ENCODE peak calls at places on chromosome 13, in seven cellular contexts. T, G, N, X, J, Q and Z are unnamed samples.

GRCh38 chr13:45325806-45326205 is 15.2 kb downstream of the TPT1 start:
- DNase-seq in T (no peak), G (no peak), N (no peak), X (no peak), J (peak; percentile 68), Q (no peak), Z (no peak)

GRCh38 chr13:85013006-85013405 is 786.2 kb downstream of the SLITRK6 start:
- DNase-seq in T (no peak), G (no peak), N (no peak), X (no peak), J (no peak), Q (no peak), Z (no peak)

GRCh38 chr13:60135344-60135743 is 28.4 kb downstream of the DIAPH3 start:
- DNase-seq in T (no peak), G (no peak), N (no peak), X (no peak), J (no peak), Q (no peak), Z (no peak)

GRCh38 chr13:55069746-55070145 is 2041.1 kb downstream of the OLFM4 start:
- DNase-seq in T (no peak), G (no peak), N (no peak), X (no peak), J (no peak), Q (no peak), Z (no peak)

GRCh38 chr13:79297128-79297527 is 108.9 kb downstream of the RBM26 start:
- DNase-seq in T (no peak), G (no peak), N (no peak), X (no peak), J (no peak), Q (no peak), Z (no peak)

GRCh38 chr13:59823495-59823894 is 340.2 kb downstream of the DIAPH3 start:
- DNase-seq in T (no peak), G (no peak), N (no peak), X (no peak), J (no peak), Q (no peak), Z (no peak)

GRCh38 chr13:32409561-32410440 is 18.1 kb downstream of the N4BP2L1 start:
- DNase-seq in T (no peak), G (no peak), N (no peak), X (no peak), J (no peak), Q (peak; percentile 34), Z (no peak)

GRCh38 chr13:34156841-34157365 is 339.0 kb downstream of the RFC3 start:
- DNase-seq in T (no peak), G (peak; percentile 67), N (peak; percentile 55), X (peak; percentile 87), J (peak; percentile 81), Q (no peak), Z (no peak)

GRCh38 chr13:87622921-87623320 is 48.2 kb upstream of the SLITRK5 start:
- DNase-seq in T (no peak), G (no peak), N (no peak), X (no peak), J (no peak), Q (no peak), Z (no peak)

GRCh38 chr13:62250501-62251175 is 835.0 kb upstream of the PCDH20 start:
- DNase-seq in T (no peak), G (no peak), N (no peak), X (no peak), J (no peak), Q (no peak), Z (no peak)

GRCh38 chr13:47251771-47252170 is 354.9 kb upstream of the HTR2A start:
- DNase-seq in T (no peak), G (no peak), N (no peak), X (no peak), J (peak; percentile 27), Q (no peak), Z (no peak)

GRCh38 chr13:107370036-107370785 is 802.3 kb upstream of the ARGLU1 start:
- DNase-seq in T (no peak), G (no peak), N (no peak), X (no peak), J (no peak), Q (no peak), Z (no peak)

GRCh38 chr13:30395192-30396158 is 26.8 kb upstream of the UBE2L5 start:
- DNase-seq in T (no peak), G (peak; percentile 56), N (peak; percentile 60), X (peak; percentile 99), J (peak; percentile 84), Q (peak; percentile 36), Z (no peak)

GRCh38 chr13:69168436-69168835 is 939.2 kb upstream of the ATXN8OS start:
- DNase-seq in T (no peak), G (no peak), N (no peak), X (no peak), J (no peak), Q (no peak), Z (no peak)

GRCh38 chr13:45941261-45941660 is 89.7 kb upstream of the SIAH3 start:
- DNase-seq in T (no peak), G (no peak), N (no peak), X (no peak), J (no peak), Q (no peak), Z (no peak)

GRCh38 chr13:19633340-19634128 is at the start of gene MPHOSPH8:
- DNase-seq in T (peak; percentile 90), G (peak; percentile 94), N (peak; percentile 84), X (peak; percentile 99), J (peak; percentile 55), Q (peak; percentile 90), Z (peak; percentile 97)
- TF ChIP-seq CTCF in T (no peak), G (no peak), N (no peak), X (no peak), J (no peak), Q (no peak), Z (no peak)

DNA sequence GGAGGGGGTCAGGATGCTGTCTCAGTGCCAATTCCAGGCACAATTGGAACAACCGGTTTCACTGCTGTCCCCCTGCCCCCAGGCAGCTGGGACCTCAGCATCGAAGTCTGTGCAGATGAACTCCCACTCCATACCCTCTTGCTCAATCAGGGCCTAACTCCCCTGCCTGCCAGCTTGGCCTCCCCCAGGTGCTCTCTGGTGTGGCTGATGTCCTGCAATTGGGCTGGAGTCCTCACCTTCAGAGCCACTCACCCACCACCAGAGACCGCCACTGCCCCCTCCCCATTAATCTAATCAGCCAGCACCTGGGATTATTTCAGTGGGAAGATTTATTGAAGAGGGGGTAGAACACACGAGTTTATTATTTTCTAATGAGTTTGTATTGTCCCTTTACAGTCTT is 118.8 kb downstream of the MIPEP start:
- DNase-seq in T (no peak), G (no peak), N (no peak), X (no peak), J (no peak), Q (no peak), Z (no peak)
- TF ChIP-seq CTCF in T (no peak), G (no peak), N (no peak), X (no peak), J (no peak), Q (no peak), Z (no peak)

GRCh38 chr13:37138169-37138568 is 32.7 kb upstream of the CSNK1A1L start:
- DNase-seq in T (no peak), G (no peak), N (no peak), X (no peak), J (no peak), Q (no peak), Z (no peak)
- TF ChIP-seq CTCF in T (peak; percentile 22), G (no peak), N (no peak), X (no peak), J (peak; percentile 27), Q (no peak), Z (peak; percentile 38)

GRCh38 chr13:99640260-99640659 is 139.0 kb downstream of the TM9SF2 start:
- DNase-seq in T (no peak), G (no peak), N (no peak), X (no peak), J (no peak), Q (no peak), Z (no peak)

GRCh38 chr13:99639126-99639525 is 137.9 kb downstream of the TM9SF2 start:
- DNase-seq in T (no peak), G (no peak), N (no peak), X (no peak), J (no peak), Q (no peak), Z (peak; percentile 21)

GRCh38 chr13:99636728-99637353 is 135.6 kb downstream of the TM9SF2 start:
- DNase-seq in T (no peak), G (peak; percentile 33), N (no peak), X (peak; percentile 63), J (no peak), Q (no peak), Z (no peak)

GRCh38 chr13:99634672-99635071 is 133.4 kb downstream of the TM9SF2 start:
- DNase-seq in T (no peak), G (no peak), N (no peak), X (no peak), J (no peak), Q (no peak), Z (no peak)

GRCh38 chr13:99636306-99636705 is 135.0 kb downstream of the TM9SF2 start:
- DNase-seq in T (no peak), G (no peak), N (no peak), X (peak; percentile 49), J (no peak), Q (no peak), Z (no peak)
- TF ChIP-seq CTCF in T (no peak), G (no peak), N (no peak), X (no peak), J (no peak), Q (no peak), Z (no peak)

GRCh38 chr13:27559714-27560113 is 60.6 kb downstream of the LNX2 start:
- DNase-seq in T (no peak), G (no peak), N (peak; percentile 1), X (no peak), J (no peak), Q (no peak), Z (no peak)

GRCh38 chr13:27551563-27551962 is 68.8 kb downstream of the LNX2 start:
- DNase-seq in T (no peak), G (no peak), N (no peak), X (no peak), J (no peak), Q (no peak), Z (no peak)

GRCh38 chr13:27556109-27556508 is 64.2 kb downstream of the LNX2 start:
- DNase-seq in T (no peak), G (no peak), N (no peak), X (no peak), J (no peak), Q (no peak), Z (peak; percentile 85)
- TF ChIP-seq CTCF in T (no peak), G (no peak), N (peak; percentile 27), X (no peak), J (no peak), Q (no peak), Z (peak; percentile 71)

DNA sequence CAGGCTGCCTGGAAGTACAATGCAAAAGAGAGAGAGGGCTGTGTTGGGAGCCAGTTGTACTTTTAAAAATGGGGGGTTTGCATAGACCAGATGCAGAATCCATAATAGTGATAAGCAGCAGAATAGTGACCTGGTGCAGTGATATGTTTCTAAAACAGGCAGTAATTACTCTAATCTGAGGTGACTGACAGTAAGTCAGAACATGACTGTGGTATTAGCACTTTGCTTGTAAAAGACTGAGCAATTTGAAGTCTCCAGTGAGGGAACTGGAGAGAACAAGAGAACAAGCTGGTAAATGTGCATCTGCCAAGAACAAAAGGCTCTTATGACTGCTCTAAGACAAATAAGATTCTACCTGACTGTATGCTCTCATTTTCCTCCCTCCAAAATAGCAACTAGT is 383.4 kb downstream of the ITGBL1 start:
- DNase-seq in T (no peak), G (no peak), N (no peak), X (no peak), J (no peak), Q (no peak), Z (no peak)
- TF ChIP-seq CTCF in T (no peak), G (no peak), N (no peak), X (no peak), J (no peak), Q (no peak), Z (no peak)